ENCODE peak calls at places on chromosomes 11 and 22, in eight cellular contexts. P, N, T, S, R, M, G and Z are unnamed samples.
A peak's percentile ranks its signal among the peaks of the same experiment; 100 is the strongest.

GRCh38 chr11:74853223-74853622 is 95.7 kb downstream of the XRRA1 start:
- DNase-seq in G (no peak), R (no peak), N (no peak), S (no peak), T (no peak), P (no peak), M (no peak), Z (no peak)

GRCh38 chr22:30212996-30213441 is 33.5 kb downstream of the LIF start:
- DNase-seq in T (no peak), P (no peak), M (no peak), S (no peak), G (no peak), N (peak; percentile 66), R (no peak), Z (peak; percentile 64)

GRCh38 chr22:30947821-30948454 is 20.6 kb downstream of the MORC2 start:
- DNase-seq in P (peak; percentile 36), N (peak; percentile 47), M (peak; percentile 70), G (no peak), R (peak; percentile 44), S (peak; percentile 64), T (peak; percentile 56), Z (no peak)

GRCh38 chr11:81007046-81007445 is 1566.2 kb upstream of the TENM4 start:
- DNase-seq in N (peak; percentile 63), T (no peak), P (peak; percentile 24), G (no peak), M (peak; percentile 14), R (no peak), S (no peak), Z (no peak)

GRCh38 chr11:64563966-64564365 is 27.1 kb upstream of the SLC22A12 start:
- DNase-seq in P (no peak), M (no peak), S (no peak), T (no peak), R (no peak), G (no peak), N (no peak), Z (no peak)

GRCh38 chr11:68994161-68994890 is 13.5 kb upstream of the MRGPRD start:
- DNase-seq in M (no peak), P (no peak), T (no peak), S (no peak), R (no peak), N (no peak), G (no peak), Z (no peak)

GRCh38 chr22:28864878-28865596 is 18.3 kb upstream of the ZNRF3 start:
- DNase-seq in N (no peak), T (no peak), P (no peak), G (no peak), S (no peak), R (no peak), M (no peak), Z (no peak)

GRCh38 chr11:5336331-5336730 is 7.0 kb downstream of the OR51B5 start:
- DNase-seq in R (no peak), T (no peak), P (peak; percentile 32), N (no peak), S (no peak), M (peak; percentile 76), G (no peak), Z (no peak)

GRCh38 chr11:88414385-88414861 is 76.9 kb upstream of the CTSC start:
- DNase-seq in N (peak; percentile 65), M (peak; percentile 68), P (peak; percentile 81), S (peak; percentile 46), R (no peak), T (no peak), G (no peak), Z (peak; percentile 72)

GRCh38 chr11:105838668-105839403 is 183.2 kb downstream of the MSANTD4 start:
- DNase-seq in N (peak; percentile 84), G (no peak), S (peak; percentile 60), P (peak; percentile 53), T (no peak), M (peak; percentile 80), R (no peak), Z (no peak)

DNA sequence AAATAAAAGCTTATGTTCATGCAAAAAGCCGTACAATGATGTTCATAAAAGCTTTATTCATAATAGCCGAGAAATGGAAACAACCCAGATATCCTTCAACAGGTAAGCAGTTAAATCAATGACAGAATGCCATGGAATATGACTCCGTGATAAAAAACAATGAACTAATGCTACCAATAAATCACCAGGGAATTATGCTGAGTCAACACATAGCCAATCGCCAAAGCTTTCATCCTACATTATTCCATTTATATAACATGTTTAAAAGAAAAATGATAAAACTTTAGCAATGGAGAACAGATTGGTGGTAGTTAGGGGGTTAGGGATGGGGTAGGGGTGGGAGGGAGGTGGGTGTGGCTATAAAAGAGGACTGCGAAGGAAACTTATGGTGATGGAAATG is 356.4 kb downstream of the TENM4 start:
- DNase-seq in T (no peak), N (no peak), P (no peak), S (no peak), R (no peak), M (no peak), G (no peak), Z (no peak)
- H2AFZ ChIP-seq in T (no peak overlapping the region), N (no peak overlapping the region), P (no peak overlapping the region), S (no peak overlapping the region), R (no peak overlapping the region), M (no peak overlapping the region), G (no peak overlapping the region), Z (no peak overlapping the region)

DNA sequence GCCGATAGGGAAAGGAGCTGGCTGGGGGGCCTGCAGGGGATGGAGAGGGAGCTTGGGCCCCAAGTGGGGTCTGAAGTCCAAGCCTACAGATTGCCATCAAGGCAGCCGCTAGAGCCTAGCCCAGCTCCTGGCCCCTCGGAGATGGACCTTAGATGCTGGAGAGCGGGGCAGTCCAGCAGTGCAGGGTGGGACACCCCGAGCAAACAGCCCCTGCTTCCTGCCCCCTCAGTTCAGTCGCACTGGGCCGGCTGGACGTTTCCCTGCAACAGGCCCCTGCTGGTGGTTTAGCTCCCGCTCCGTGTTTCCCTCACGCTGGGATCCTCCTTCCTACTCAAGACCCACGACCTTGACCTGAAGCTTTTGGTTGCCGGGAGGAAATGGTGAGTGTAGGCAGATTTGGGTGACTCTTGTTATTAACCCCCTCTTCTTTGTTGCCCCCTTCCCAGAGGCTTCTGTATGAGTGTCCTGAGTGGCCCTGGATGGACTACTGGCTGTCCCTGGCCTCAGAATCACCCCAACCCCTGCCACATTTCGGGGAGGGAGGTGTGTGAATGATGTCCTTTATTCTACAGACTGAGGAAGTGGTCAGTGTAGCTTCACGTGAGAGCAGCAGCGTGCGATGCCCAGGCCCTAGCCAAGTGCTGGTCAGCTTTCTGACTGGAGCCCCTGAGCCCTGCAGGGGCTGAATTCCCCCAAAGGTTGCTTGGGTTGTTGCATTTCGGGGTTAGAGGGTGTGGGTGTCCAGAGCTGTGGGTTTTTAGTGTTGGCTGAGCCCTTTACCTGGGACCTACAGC is 2.7 kb downstream of the ST3GAL4 start:
- DNase-seq in N (no peak), T (no peak), G (no peak), R (no peak), P (no peak), M (no peak), S (no peak), Z (no peak)
- H3K4me3 ChIP-seq in N (peak overlapping the region; percentile 83), T (no peak overlapping the region), G (no peak overlapping the region), R (no peak overlapping the region), P (no peak overlapping the region), M (no peak overlapping the region), S (no peak overlapping the region), Z (no peak overlapping the region)

GRCh38 chr22:26708256-26709009 is 51.0 kb downstream of the MIAT start:
- DNase-seq in M (no peak), T (no peak), P (peak; percentile 35), G (no peak), S (no peak), N (no peak), R (no peak), Z (no peak)

GRCh38 chr22:26709617-26710390 is 52.4 kb downstream of the MIAT start:
- DNase-seq in P (peak; percentile 76), S (no peak), M (peak; percentile 76), G (no peak), N (no peak), T (no peak), R (no peak), Z (no peak)

GRCh38 chr22:26707090-26707489 is 49.7 kb downstream of the MIAT start:
- DNase-seq in N (no peak), S (no peak), R (no peak), M (no peak), P (peak; percentile 33), G (no peak), T (no peak), Z (no peak)

GRCh38 chr22:26711205-26711958 is 54.0 kb downstream of the MIAT start:
- DNase-seq in P (no peak), R (peak; percentile 14), T (no peak), G (no peak), S (no peak), N (no peak), M (peak; percentile 62), Z (no peak)

DNA sequence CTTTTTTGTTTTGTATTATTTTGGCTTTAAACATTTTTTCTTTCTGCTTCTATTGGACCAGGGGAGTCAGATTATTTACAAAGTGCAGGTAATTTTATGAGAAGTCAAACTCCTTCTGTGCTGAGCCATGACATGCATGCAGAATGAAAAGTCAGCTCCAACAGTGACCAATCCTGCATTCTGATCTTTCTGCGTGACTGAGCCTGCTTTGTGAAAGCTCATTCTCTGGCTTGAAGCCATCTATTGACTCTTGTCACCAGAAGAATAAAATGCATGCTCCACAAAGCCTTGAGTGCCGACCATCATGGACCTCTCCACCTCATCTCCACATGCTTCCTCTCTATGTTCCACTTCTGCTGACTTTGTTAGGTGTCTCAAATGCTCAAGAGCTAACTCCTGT is 50.2 kb downstream of the MIAT start:
- DNase-seq in N (no peak), T (no peak), P (peak; percentile 56), S (peak; percentile 65), M (no peak), G (no peak), R (no peak), Z (no peak)
- H3K4me1 ChIP-seq in N (peaks cover 8% of the 10 kb centered on the region), T (no peaks in the 10 kb centered on the region), P (peaks cover 22% of the 10 kb centered on the region), S (peaks cover 8% of the 10 kb centered on the region), M (peaks cover 29% of the 10 kb centered on the region), G (peaks cover 5% of the 10 kb centered on the region), R (peaks cover 10% of the 10 kb centered on the region), Z (no peaks in the 10 kb centered on the region)

GRCh38 chr22:26395926-26396325 is 33.1 kb upstream of the ASPHD2 start:
- DNase-seq in T (peak; percentile 45), M (no peak), R (no peak), N (no peak), G (no peak), S (no peak), P (no peak), Z (no peak)

GRCh38 chr22:26401726-26402125 is 27.3 kb upstream of the ASPHD2 start:
- DNase-seq in P (no peak), M (no peak), G (no peak), N (no peak), S (no peak), R (no peak), T (no peak), Z (peak; percentile 7)

GRCh38 chr22:26394787-26395186 is 34.3 kb upstream of the ASPHD2 start:
- DNase-seq in G (no peak), R (no peak), S (no peak), N (no peak), T (peak; percentile 83), M (no peak), P (no peak), Z (no peak)

GRCh38 chr22:26399288-26399687 is 29.8 kb upstream of the ASPHD2 start:
- DNase-seq in M (no peak), T (no peak), N (no peak), P (no peak), S (no peak), R (no peak), G (no peak), Z (no peak)

DNA sequence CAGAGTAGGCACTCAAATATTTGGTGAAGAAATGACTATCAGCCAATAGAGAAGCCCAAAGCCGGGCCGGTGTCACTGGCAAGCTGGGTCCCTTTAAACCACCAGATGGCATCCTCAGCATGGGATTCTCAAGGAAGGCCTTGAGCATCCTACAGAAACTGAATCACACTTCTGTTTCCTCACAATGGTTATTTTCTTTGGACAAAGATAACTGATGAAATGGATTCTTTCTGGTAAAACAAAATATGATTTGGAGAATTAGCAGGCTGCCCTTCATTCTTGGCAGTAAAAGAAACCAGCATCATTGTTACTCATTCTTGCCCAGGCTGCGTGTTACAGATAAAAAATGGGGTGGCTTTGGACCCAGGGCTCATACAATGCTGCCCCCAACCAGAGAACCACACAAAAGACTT is 30.3 kb upstream of the ASPHD2 start:
- DNase-seq in S (peak; percentile 55), R (peak; percentile 71), N (peak; percentile 68), G (no peak), T (peak; percentile 77), M (peak; percentile 77), P (peak; percentile 77), Z (peak; percentile 54)
- H2AFZ ChIP-seq in S (peak overlapping the region; percentile 30), R (no peak overlapping the region), N (no peak overlapping the region), G (no peak overlapping the region), T (peak overlapping the region; percentile 18), M (no peak overlapping the region), P (no peak overlapping the region), Z (no peak overlapping the region)